ENCODE peak calls at places on chromosomes 5 and 9, in five cellular contexts. Y is naive B cell; S is A549; N is fibroblast of the conjunctiva; W is activated T-cell treated with anti-CD3 and anti-CD28 coated beads, Interleukin-2, amount 50 U/mL, for 1 hour. K is an unnamed sample.

GRCh38 chr9:6414291-6414690 is 1.3 kb downstream of the UHRF2 start:
- DNase-seq in Y (no peak), S (no peak), N (no peak), W (no peak), K (peak)

GRCh38 chr5:107476783-107477182 is 194.0 kb downstream of the EFNA5 start:
- DNase-seq in Y (no peak), S (peak), N (no peak), W (no peak), K (peak)

GRCh38 chr9:125989090-125989501 is 241.9 kb downstream of the PBX3 start:
- DNase-seq in Y (no peak), S (no peak), N (no peak), W (peak), K (no peak)

GRCh38 chr5:128965011-128965637 is at the start of gene SLC27A6:
- DNase-seq in Y (no peak), S (peak), N (no peak), W (no peak), K (no peak)

GRCh38 chr5:78600656-78601452 is 47.7 kb downstream of the LHFPL2 start:
- DNase-seq in Y (no peak), S (peak), N (no peak), W (no peak), K (peak)

GRCh38 chr9:121652037-121652837 is 803 bp downstream of the DAB2IP start:
- DNase-seq in Y (no peak), S (no peak), N (no peak), W (no peak), K (no peak)

GRCh38 chr5:160923927-160924705 is 72.1 kb upstream of the ATP10B start:
- DNase-seq in Y (no peak), S (no peak), N (no peak), W (no peak), K (no peak)

GRCh38 chr5:30324083-30324482 is 869.4 kb upstream of the CDH6 start:
- DNase-seq in Y (no peak), S (peak), N (no peak), W (no peak), K (no peak)

GRCh38 chr9:127388037-127388855 is 8.7 kb upstream of the SLC2A8 start:
- DNase-seq in Y (no peak), S (peak), N (peak), W (peak), K (peak)

GRCh38 chr9:95058795-95059386 is 258.6 kb downstream of the FANCC start:
- DNase-seq in Y (no peak), S (no peak), N (no peak), W (no peak), K (no peak)

GRCh38 chr5:107466233-107466769 is 204.4 kb downstream of the EFNA5 start:
- DNase-seq in Y (no peak), S (peak), N (no peak), W (no peak), K (peak)

GRCh38 chr5:75040973-75041372 is 11.4 kb downstream of the GCNT4 start:
- DNase-seq in Y (no peak), S (no peak), N (no peak), W (no peak), K (peak)

GRCh38 chr9:14314424-14314928 is 535 bp upstream of the NFIB start:
- DNase-seq in Y (no peak), S (peak), N (peak), W (no peak), K (peak)

GRCh38 chr5:153782589-153783238 is 256.0 kb downstream of the FAM114A2 start:
- DNase-seq in Y (no peak), S (no peak), N (no peak), W (no peak), K (peak)

GRCh38 chr9:121744002-121744686 is 92.7 kb downstream of the DAB2IP start:
- DNase-seq in Y (no peak), S (peak), N (peak), W (no peak), K (peak)

GRCh38 chr9:82780017-82780416 is 282.9 kb downstream of the RASEF start:
- DNase-seq in Y (no peak), S (no peak), N (no peak), W (no peak), K (no peak)

GRCh38 chr5:174794941-174795672 is 70.7 kb downstream of the MSX2 start:
- DNase-seq in Y (no peak), S (no peak), N (no peak), W (no peak), K (peak)

GRCh38 chr5:108543486-108543885 is 161.6 kb upstream of the FBXL17 start:
- DNase-seq in Y (no peak), S (no peak), N (no peak), W (no peak), K (no peak)

GRCh38 chr5:146447734-146448380 is 724 bp downstream of the TCERG1 start:
- DNase-seq in Y (no peak), S (peak), N (no peak), W (no peak), K (peak)

GRCh38 chr5:130571076-130571475 is 594.0 kb downstream of the HINT1 start:
- DNase-seq in Y (no peak), S (no peak), N (no peak), W (no peak), K (peak)

GRCh38 chr5:155381654-155382053 is 368.1 kb downstream of the KIF4B start:
- DNase-seq in Y (no peak), S (no peak), N (no peak), W (no peak), K (no peak)

GRCh38 chr9:95044731-95045508 is 272.6 kb downstream of the FANCC start:
- DNase-seq in Y (no peak), S (peak), N (no peak), W (no peak), K (no peak)

GRCh38 chr9:104927912-104928740 is at the start of gene ABCA1:
- DNase-seq in Y (peak), S (peak), N (peak), W (peak), K (peak)

GRCh38 chr5:148388692-148389091 is 4.9 kb downstream of the FBXO38 start:
- DNase-seq in Y (no peak), S (no peak), N (no peak), W (no peak), K (no peak)

GRCh38 chr5:115543365-115543700 is 1.2 kb downstream of the FEM1C start:
- DNase-seq in Y (no peak), S (no peak), N (no peak), W (no peak), K (no peak)

GRCh38 chr5:123951204-123951977 is 439.4 kb downstream of the CSNK1G3 start:
- DNase-seq in Y (no peak), S (peak), N (peak), W (no peak), K (peak)

GRCh38 chr5:108093186-108093585 is 288.7 kb downstream of the FBXL17 start:
- DNase-seq in Y (no peak), S (peak), N (peak), W (no peak), K (no peak)

GRCh38 chr5:143447983-143448382 is 44.5 kb upstream of the NR3C1 start:
- DNase-seq in Y (no peak), S (no peak), N (no peak), W (no peak), K (no peak)

GRCh38 chr9:114908104-114908621 is 22.2 kb downstream of the TNFSF8 start:
- DNase-seq in Y (no peak), S (peak), N (no peak), W (no peak), K (no peak)

GRCh38 chr9:122102156-122102555 is 9.0 kb upstream of the TTLL11 start:
- DNase-seq in Y (no peak), S (no peak), N (no peak), W (no peak), K (no peak)

GRCh38 chr9:34163439-34163838 is 15.4 kb upstream of the UBAP1 start:
- DNase-seq in Y (no peak), S (peak), N (no peak), W (no peak), K (no peak)

GRCh38 chr5:9121597-9121996 is 424.3 kb downstream of the SEMA5A start:
- DNase-seq in Y (no peak), S (no peak), N (no peak), W (no peak), K (no peak)

GRCh38 chr9:87910821-87911220 is 6.9 kb upstream of the SPATA31C1 start:
- DNase-seq in Y (no peak), S (no peak), N (no peak), W (no peak), K (no peak)

GRCh38 chr9:120336021-120336752 is 243.8 kb downstream of the CDK5RAP2 start:
- DNase-seq in Y (no peak), S (no peak), N (no peak), W (no peak), K (no peak)

GRCh38 chr5:14464661-14465060 is 116.9 kb upstream of the OTULINL start:
- DNase-seq in Y (no peak), S (no peak), N (no peak), W (no peak), K (no peak)